ENCODE peak calls at places on chromosomes 5 and 9, in four cellular contexts. One of them, this sample, is unnamed.
A peak's percentile ranks its signal among the peaks of the same experiment; 100 is the strongest.

GRCh38 chr9:78054180-78054579 is 22.6 kb upstream of the GNAQ start:
- DNase-seq in cardiac fibroblast: no peak
- DNase-seq in psoas muscle: no peak
- DNase-seq in kidney: no peak
- DNase-seq in this sample: no peak

GRCh38 chr5:171149333-171149732 is 159.7 kb upstream of the TLX3 start:
- DNase-seq in cardiac fibroblast: no peak
- DNase-seq in psoas muscle: no peak
- DNase-seq in kidney: no peak
- DNase-seq in this sample: no peak

GRCh38 chr5:172569862-172570558 is 71.1 kb upstream of the NEURL1B start:
- DNase-seq in cardiac fibroblast: no peak
- DNase-seq in psoas muscle: no peak
- DNase-seq in kidney: peak; percentile 38
- DNase-seq in this sample: no peak

GRCh38 chr5:97192580-97193421 is 9.8 kb upstream of the RIOK2 start:
- DNase-seq in cardiac fibroblast: peak; percentile 41
- DNase-seq in psoas muscle: no peak
- DNase-seq in kidney: no peak
- DNase-seq in this sample: peak; percentile 57

GRCh38 chr5:80125962-80126480 is 90.9 kb downstream of the THBS4 start:
- DNase-seq in cardiac fibroblast: peak; percentile 75
- DNase-seq in psoas muscle: no peak
- DNase-seq in kidney: no peak
- DNase-seq in this sample: peak; percentile 85

GRCh38 chr9:100084734-100085133 is 14.1 kb downstream of the ERP44 start:
- DNase-seq in cardiac fibroblast: no peak
- DNase-seq in psoas muscle: no peak
- DNase-seq in kidney: no peak
- DNase-seq in this sample: no peak

GRCh38 chr5:5629579-5629978 is 207.1 kb downstream of the ICE1 start:
- DNase-seq in cardiac fibroblast: peak; percentile 4
- DNase-seq in psoas muscle: no peak
- DNase-seq in kidney: no peak
- DNase-seq in this sample: peak; percentile 43

GRCh38 chr9:13278023-13278367 is 1.5 kb downstream of the MPDZ start:
- DNase-seq in cardiac fibroblast: peak; percentile 54
- DNase-seq in psoas muscle: no peak
- DNase-seq in kidney: no peak
- DNase-seq in this sample: peak; percentile 79

GRCh38 chr9:131618071-131618479 is 72.8 kb downstream of the PRRT1B start:
- DNase-seq in cardiac fibroblast: peak; percentile 40
- DNase-seq in psoas muscle: peak; percentile 47
- DNase-seq in kidney: no peak
- DNase-seq in this sample: no peak

GRCh38 chr5:14321936-14322335 is 178.8 kb downstream of the TRIO start:
- DNase-seq in cardiac fibroblast: no peak
- DNase-seq in psoas muscle: no peak
- DNase-seq in kidney: no peak
- DNase-seq in this sample: no peak

GRCh38 chr9:26228273-26228672 is 550.0 kb upstream of the TUSC1 start:
- DNase-seq in cardiac fibroblast: no peak
- DNase-seq in psoas muscle: no peak
- DNase-seq in kidney: no peak
- DNase-seq in this sample: no peak

GRCh38 chr5:80435476-80435875 is 27.6 kb downstream of the ZFYVE16 start:
- DNase-seq in cardiac fibroblast: no peak
- DNase-seq in psoas muscle: no peak
- DNase-seq in kidney: no peak
- DNase-seq in this sample: no peak

GRCh38 chr5:129664336-129664937 is 83.5 kb upstream of the MINAR2 start:
- DNase-seq in cardiac fibroblast: peak; percentile 80
- DNase-seq in psoas muscle: no peak
- DNase-seq in kidney: no peak
- DNase-seq in this sample: peak; percentile 73

GRCh38 chr5:82360043-82360442 is 81.9 kb upstream of the RPS23 start:
- DNase-seq in cardiac fibroblast: no peak
- DNase-seq in psoas muscle: no peak
- DNase-seq in kidney: no peak
- DNase-seq in this sample: no peak

GRCh38 chr9:109771084-109771483 is 8.9 kb upstream of the PALM2AKAP2 start:
- DNase-seq in cardiac fibroblast: peak; percentile 55
- DNase-seq in psoas muscle: no peak
- DNase-seq in kidney: no peak
- DNase-seq in this sample: peak; percentile 59

GRCh38 chr5:168295574-168296201 is 4.2 kb downstream of the WWC1 start:
- DNase-seq in cardiac fibroblast: peak; percentile 42
- DNase-seq in psoas muscle: no peak
- DNase-seq in kidney: peak; percentile 75
- DNase-seq in this sample: peak; percentile 85

GRCh38 chr5:61866930-61867329 is 439.1 kb upstream of the KIF2A start:
- DNase-seq in cardiac fibroblast: peak; percentile 20
- DNase-seq in psoas muscle: no peak
- DNase-seq in kidney: no peak
- DNase-seq in this sample: peak; percentile 9

GRCh38 chr5:1666812-1667588 is 132.6 kb downstream of the MRPL36 start:
- DNase-seq in cardiac fibroblast: no peak
- DNase-seq in psoas muscle: no peak
- DNase-seq in kidney: peak; percentile 72
- DNase-seq in this sample: no peak

GRCh38 chr5:162638849-162639248 is 571.3 kb downstream of the GABRG2 start:
- DNase-seq in cardiac fibroblast: no peak
- DNase-seq in psoas muscle: no peak
- DNase-seq in kidney: no peak
- DNase-seq in this sample: no peak

GRCh38 chr9:109251080-109251775 is 69.6 kb downstream of the EPB41L4B start:
- DNase-seq in cardiac fibroblast: peak; percentile 83
- DNase-seq in psoas muscle: no peak
- DNase-seq in kidney: no peak
- DNase-seq in this sample: peak; percentile 74

GRCh38 chr9:132769895-132770774 is 99.9 kb downstream of the GTF3C4 start:
- DNase-seq in cardiac fibroblast: peak; percentile 62
- DNase-seq in psoas muscle: peak; percentile 68
- DNase-seq in kidney: peak; percentile 89
- DNase-seq in this sample: peak; percentile 72

GRCh38 chr5:73233461-73234151 is 60.6 kb downstream of the TMEM174 start:
- DNase-seq in cardiac fibroblast: no peak
- DNase-seq in psoas muscle: peak; percentile 21
- DNase-seq in kidney: peak; percentile 75
- DNase-seq in this sample: peak; percentile 22

GRCh38 chr5:157816682-157817268 is 42.2 kb downstream of the CLINT1 start:
- DNase-seq in cardiac fibroblast: peak; percentile 43
- DNase-seq in psoas muscle: no peak
- DNase-seq in kidney: no peak
- DNase-seq in this sample: peak; percentile 44

GRCh38 chr5:36756848-36757247 is 119.7 kb upstream of the NIPBL start:
- DNase-seq in cardiac fibroblast: no peak
- DNase-seq in psoas muscle: no peak
- DNase-seq in kidney: no peak
- DNase-seq in this sample: no peak

GRCh38 chr9:135718616-135719015 is 16.6 kb downstream of the KCNT1 start:
- DNase-seq in cardiac fibroblast: peak; percentile 51
- DNase-seq in psoas muscle: no peak
- DNase-seq in kidney: no peak
- DNase-seq in this sample: no peak

GRCh38 chr5:115699967-115700366 is 74.1 kb upstream of the TMED7 start:
- DNase-seq in cardiac fibroblast: no peak
- DNase-seq in psoas muscle: no peak
- DNase-seq in kidney: no peak
- DNase-seq in this sample: no peak

GRCh38 chr9:136018257-136019031 is 57.3 kb upstream of the UBAC1 start:
- DNase-seq in cardiac fibroblast: no peak
- DNase-seq in psoas muscle: no peak
- DNase-seq in kidney: peak; percentile 56
- DNase-seq in this sample: no peak

GRCh38 chr9:92752812-92753404 is 11.7 kb downstream of the BICD2 start:
- DNase-seq in cardiac fibroblast: no peak
- DNase-seq in psoas muscle: no peak
- DNase-seq in kidney: no peak
- DNase-seq in this sample: no peak

GRCh38 chr5:124408738-124409453 is 337.5 kb downstream of the ZNF608 start:
- DNase-seq in cardiac fibroblast: no peak
- DNase-seq in psoas muscle: no peak
- DNase-seq in kidney: no peak
- DNase-seq in this sample: peak; percentile 45

GRCh38 chr9:22244141-22245011 is 202.2 kb upstream of the DMRTA1 start:
- DNase-seq in cardiac fibroblast: peak; percentile 81
- DNase-seq in psoas muscle: no peak
- DNase-seq in kidney: no peak
- DNase-seq in this sample: peak; percentile 88

GRCh38 chr5:127878174-127878750 is 175.1 kb downstream of the CCDC192 start:
- DNase-seq in cardiac fibroblast: peak; percentile 72
- DNase-seq in psoas muscle: no peak
- DNase-seq in kidney: no peak
- DNase-seq in this sample: peak; percentile 76

GRCh38 chr9:120557205-120557604 is 22.8 kb downstream of the CDK5RAP2 start:
- DNase-seq in cardiac fibroblast: no peak
- DNase-seq in psoas muscle: no peak
- DNase-seq in kidney: no peak
- DNase-seq in this sample: no peak

GRCh38 chr9:90822866-90823265 is 21.2 kb downstream of the SYK start:
- DNase-seq in cardiac fibroblast: no peak
- DNase-seq in psoas muscle: no peak
- DNase-seq in kidney: no peak
- DNase-seq in this sample: no peak

GRCh38 chr5:7867260-7867659 is 1.6 kb downstream of the FASTKD3 start:
- DNase-seq in cardiac fibroblast: no peak
- DNase-seq in psoas muscle: no peak
- DNase-seq in kidney: no peak
- DNase-seq in this sample: no peak
- H3K4me3 ChIP-seq in cardiac fibroblast: no peak overlapping the region
- H3K4me3 ChIP-seq in psoas muscle: no peak overlapping the region
- H3K4me3 ChIP-seq in kidney: peak overlapping the region; percentile 20
- H3K4me3 ChIP-seq in this sample: no peak overlapping the region

GRCh38 chr5:148524721-148525120 is 129.6 kb downstream of the HTR4 start:
- DNase-seq in cardiac fibroblast: no peak
- DNase-seq in psoas muscle: no peak
- DNase-seq in kidney: no peak
- DNase-seq in this sample: no peak
- H3K4me3 ChIP-seq in cardiac fibroblast: no peak overlapping the region
- H3K4me3 ChIP-seq in psoas muscle: no peak overlapping the region
- H3K4me3 ChIP-seq in kidney: no peak overlapping the region
- H3K4me3 ChIP-seq in this sample: no peak overlapping the region

GRCh38 chr9:96686638-96687335 is 31.7 kb upstream of the PRXL2C start:
- DNase-seq in cardiac fibroblast: peak; percentile 69
- DNase-seq in psoas muscle: peak; percentile 86
- DNase-seq in kidney: peak; percentile 94
- DNase-seq in this sample: peak; percentile 74
- H3K4me3 ChIP-seq in cardiac fibroblast: peak overlapping the region; percentile 43
- H3K4me3 ChIP-seq in psoas muscle: peak overlapping the region; percentile 76
- H3K4me3 ChIP-seq in kidney: peak overlapping the region; percentile 87
- H3K4me3 ChIP-seq in this sample: peak overlapping the region; percentile 58

GRCh38 chr9:18705763-18706372 is 231.9 kb downstream of the ADAMTSL1 start:
- DNase-seq in cardiac fibroblast: peak; percentile 18
- DNase-seq in psoas muscle: no peak
- DNase-seq in kidney: no peak
- DNase-seq in this sample: peak; percentile 39
- H3K4me3 ChIP-seq in cardiac fibroblast: no peak overlapping the region
- H3K4me3 ChIP-seq in psoas muscle: no peak overlapping the region
- H3K4me3 ChIP-seq in kidney: no peak overlapping the region
- H3K4me3 ChIP-seq in this sample: no peak overlapping the region

DNA sequence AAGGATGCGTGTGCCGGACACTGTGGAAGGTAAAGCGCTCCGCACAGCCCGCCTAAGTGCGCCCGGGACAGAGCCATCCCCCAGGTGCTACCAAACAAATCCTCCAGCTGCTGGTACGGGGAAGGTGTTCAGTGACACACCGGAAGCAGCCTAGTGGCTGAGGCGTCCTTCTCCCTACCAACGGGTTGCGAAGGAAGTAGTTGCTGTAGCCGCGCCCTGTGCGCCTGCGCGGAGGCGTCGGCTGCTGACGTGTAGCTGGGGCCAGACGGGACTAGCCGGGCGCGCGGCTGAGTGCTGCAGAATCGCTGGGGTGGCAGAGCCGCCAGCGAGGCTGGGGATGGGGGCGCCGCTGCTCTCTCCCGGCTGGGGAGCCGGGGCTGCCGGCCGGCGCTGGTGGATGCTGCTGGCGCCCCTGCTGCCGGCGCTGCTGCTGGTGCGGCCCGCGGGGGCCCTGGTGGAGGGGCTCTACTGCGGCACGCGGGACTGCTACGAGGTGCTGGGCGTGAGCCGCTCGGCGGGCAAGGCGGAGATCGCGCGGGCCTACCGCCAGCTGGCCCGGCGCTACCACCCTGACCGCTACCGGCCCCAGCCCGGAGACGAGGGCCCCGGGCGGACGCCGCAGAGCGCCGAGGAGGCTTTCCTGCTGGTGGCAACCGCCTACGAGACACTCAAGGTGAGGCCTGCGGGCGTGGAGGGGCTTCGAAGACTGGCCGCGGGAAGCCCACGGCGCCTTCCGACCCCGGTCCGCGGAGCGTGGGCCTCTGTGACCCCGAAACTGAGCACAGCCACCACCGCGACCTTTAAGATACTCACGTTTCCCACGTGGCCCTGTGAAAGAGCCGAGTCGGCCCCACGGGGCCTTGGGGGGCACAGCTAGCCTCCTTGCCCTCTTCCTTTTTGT is at the start of gene DNAJC25:
- DNase-seq in cardiac fibroblast: peak; percentile 99
- DNase-seq in psoas muscle: peak; percentile 96
- DNase-seq in kidney: peak; percentile 99
- DNase-seq in this sample: peak; percentile 99
- H3K4me3 ChIP-seq in cardiac fibroblast: peak within 1 kb of the TSS; percentile 92
- H3K4me3 ChIP-seq in psoas muscle: peak within 1 kb of the TSS; percentile 82
- H3K4me3 ChIP-seq in kidney: peak within 1 kb of the TSS; percentile 96
- H3K4me3 ChIP-seq in this sample: peak within 1 kb of the TSS; percentile 97

This sample was measured in choroid plexus epithelial cell.